ENCODE peak calls at places on chromosomes 4 and X, in five cellular contexts. One of them, this sample, is unnamed.

GRCh38 chr4:150582881-150583286 is 933 bp downstream of the MAB21L2 start:
- DNase-seq in posterior cingulate gyrus: no peak
- DNase-seq in hippocampal formation: no peak
- DNase-seq in stimulated activated CD4-positive, alpha-beta T cell treated with anti-CD3 and anti-CD28 coated beads, Interleukin-1b, Interleukin-23, amount 100 ng/mL, for 4 hours: no peak
- DNase-seq in substantia nigra: no peak
- DNase-seq in this sample: no peak

GRCh38 chr4:151606061-151606460 is 154.7 kb downstream of the GATB start:
- DNase-seq in stimulated activated CD4-positive, alpha-beta T cell treated with anti-CD3 and anti-CD28 coated beads, Interleukin-1b, Interleukin-23, amount 100 ng/mL, for 4 hours: no peak
- DNase-seq in substantia nigra: no peak
- DNase-seq in hippocampal formation: no peak
- DNase-seq in posterior cingulate gyrus: no peak
- DNase-seq in this sample: no peak

GRCh38 chr4:47499705-47500104 is 14.6 kb downstream of the ATP10D start:
- DNase-seq in substantia nigra: no peak
- DNase-seq in hippocampal formation: no peak
- DNase-seq in stimulated activated CD4-positive, alpha-beta T cell treated with anti-CD3 and anti-CD28 coated beads, Interleukin-1b, Interleukin-23, amount 100 ng/mL, for 4 hours: no peak
- DNase-seq in posterior cingulate gyrus: no peak
- DNase-seq in this sample: no peak

GRCh38 chr4:13919021-13919441 is 291.5 kb upstream of the BOD1L1 start:
- DNase-seq in hippocampal formation: peak; percentile 22
- DNase-seq in substantia nigra: no peak
- DNase-seq in posterior cingulate gyrus: no peak
- DNase-seq in stimulated activated CD4-positive, alpha-beta T cell treated with anti-CD3 and anti-CD28 coated beads, Interleukin-1b, Interleukin-23, amount 100 ng/mL, for 4 hours: no peak
- DNase-seq in this sample: no peak

GRCh38 chr4:38855466-38855865 is 1.2 kb downstream of the TLR6 start:
- DNase-seq in posterior cingulate gyrus: no peak
- DNase-seq in substantia nigra: no peak
- DNase-seq in hippocampal formation: no peak
- DNase-seq in stimulated activated CD4-positive, alpha-beta T cell treated with anti-CD3 and anti-CD28 coated beads, Interleukin-1b, Interleukin-23, amount 100 ng/mL, for 4 hours: no peak
- DNase-seq in this sample: no peak

GRCh38 chrX:55489315-55490009 is at the start of gene USP51:
- DNase-seq in stimulated activated CD4-positive, alpha-beta T cell treated with anti-CD3 and anti-CD28 coated beads, Interleukin-1b, Interleukin-23, amount 100 ng/mL, for 4 hours: no peak
- DNase-seq in hippocampal formation: peak; percentile 12
- DNase-seq in substantia nigra: peak; percentile 73
- DNase-seq in posterior cingulate gyrus: peak; percentile 45
- DNase-seq in this sample: peak; percentile 22

GRCh38 chr4:31917334-31917733 is 1197.2 kb downstream of the PCDH7 start:
- DNase-seq in stimulated activated CD4-positive, alpha-beta T cell treated with anti-CD3 and anti-CD28 coated beads, Interleukin-1b, Interleukin-23, amount 100 ng/mL, for 4 hours: no peak
- DNase-seq in hippocampal formation: no peak
- DNase-seq in substantia nigra: no peak
- DNase-seq in posterior cingulate gyrus: no peak
- DNase-seq in this sample: no peak

GRCh38 chr4:39563448-39563847 is 36.2 kb upstream of the UGDH start:
- DNase-seq in substantia nigra: no peak
- DNase-seq in stimulated activated CD4-positive, alpha-beta T cell treated with anti-CD3 and anti-CD28 coated beads, Interleukin-1b, Interleukin-23, amount 100 ng/mL, for 4 hours: no peak
- DNase-seq in hippocampal formation: no peak
- DNase-seq in posterior cingulate gyrus: no peak
- DNase-seq in this sample: no peak

GRCh38 chrX:31845003-31845402 is 773.2 kb upstream of the FTHL17 start:
- DNase-seq in stimulated activated CD4-positive, alpha-beta T cell treated with anti-CD3 and anti-CD28 coated beads, Interleukin-1b, Interleukin-23, amount 100 ng/mL, for 4 hours: no peak
- DNase-seq in posterior cingulate gyrus: no peak
- DNase-seq in hippocampal formation: no peak
- DNase-seq in substantia nigra: no peak
- DNase-seq in this sample: no peak

GRCh38 chr4:112817933-112818921 is 181.3 kb downstream of the LARP7 start:
- DNase-seq in posterior cingulate gyrus: peak; percentile 84
- DNase-seq in hippocampal formation: peak; percentile 89
- DNase-seq in substantia nigra: peak; percentile 88
- DNase-seq in stimulated activated CD4-positive, alpha-beta T cell treated with anti-CD3 and anti-CD28 coated beads, Interleukin-1b, Interleukin-23, amount 100 ng/mL, for 4 hours: peak; percentile 6
- DNase-seq in this sample: peak; percentile 63

GRCh38 chrX:46840946-46841740 is 4.3 kb downstream of the RP2 start:
- DNase-seq in posterior cingulate gyrus: no peak
- DNase-seq in stimulated activated CD4-positive, alpha-beta T cell treated with anti-CD3 and anti-CD28 coated beads, Interleukin-1b, Interleukin-23, amount 100 ng/mL, for 4 hours: no peak
- DNase-seq in substantia nigra: peak; percentile 13
- DNase-seq in hippocampal formation: peak; percentile 2
- DNase-seq in this sample: no peak

GRCh38 chr4:41360911-41361830 is 104.4 kb downstream of the UCHL1 start:
- DNase-seq in posterior cingulate gyrus: peak; percentile 55
- DNase-seq in stimulated activated CD4-positive, alpha-beta T cell treated with anti-CD3 and anti-CD28 coated beads, Interleukin-1b, Interleukin-23, amount 100 ng/mL, for 4 hours: no peak
- DNase-seq in hippocampal formation: peak; percentile 48
- DNase-seq in substantia nigra: peak; percentile 79
- DNase-seq in this sample: peak; percentile 73

This sample was measured in caudate nucleus.